ENCODE peak calls at places on chromosome 10, in four cellular contexts. J is GM12878, Q is K562, B is H1. O is an unnamed sample.

GRCh38 chr10:29104661-29105369 is 184.1 kb upstream of the LYZL1 start:
- DNase-seq in B (no peak), Q (no peak), J (no peak), O (peak)

GRCh38 chr10:79139124-79139835 is 70.5 kb downstream of the ZMIZ1 start:
- DNase-seq in Q (peak), J (no peak), B (no peak), O (no peak)

GRCh38 chr10:127234306-127234800 is 38.0 kb upstream of the INSYN2A start:
- DNase-seq in J (no peak), Q (no peak), B (no peak), O (no peak)

GRCh38 chr10:6065406-6065805 is 3.2 kb upstream of the IL2RA start:
- DNase-seq in J (no peak), Q (no peak), B (no peak), O (no peak)

GRCh38 chr10:122911889-122912484 is 1.6 kb downstream of the FAM24A start:
- DNase-seq in J (no peak), Q (peak), B (peak), O (peak)

GRCh38 chr10:89080660-89081059 is 90.1 kb downstream of the FAS start:
- DNase-seq in Q (no peak), B (no peak), J (no peak), O (no peak)

GRCh38 chr10:24866615-24867583 is 85.5 kb downstream of the PRTFDC1 start:
- DNase-seq in Q (peak), J (no peak), B (no peak), O (peak)

GRCh38 chr10:64537931-64538330 is 1016.7 kb downstream of the REEP3 start:
- DNase-seq in B (no peak), Q (no peak), J (no peak), O (no peak)

GRCh38 chr10:70981171-70981836 is 92.9 kb upstream of the PCBD1 start:
- DNase-seq in Q (no peak), J (no peak), B (no peak), O (no peak)
- TF ChIP-seq BRCA1 in Q (no peak), J (no peak), B (no peak), O (no peak)

DNA sequence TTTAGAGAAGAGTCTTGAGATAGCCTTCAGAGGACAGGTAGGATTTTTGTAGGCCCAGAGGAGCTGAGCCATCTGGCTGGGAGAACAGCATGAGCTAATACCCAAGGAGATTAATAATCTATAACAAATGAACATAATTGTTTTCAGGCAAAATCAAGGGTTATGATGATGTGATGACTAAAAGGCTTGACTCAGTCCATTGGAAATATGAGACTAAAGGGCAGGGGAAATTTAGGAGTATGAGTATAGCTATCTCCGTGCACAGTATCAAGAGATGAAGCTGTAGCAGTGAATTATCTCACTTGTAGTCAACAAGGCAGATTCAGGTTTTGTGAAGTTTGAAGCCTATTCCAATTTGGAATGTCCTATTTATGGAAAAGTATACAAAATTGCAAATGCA is 40.1 kb downstream of the CSTF2T start:
- DNase-seq in B (no peak), J (no peak), Q (no peak), O (no peak)
- TF ChIP-seq CREB1 in B (no peak), J (no peak), Q (no peak), O (no peak)

GRCh38 chr10:124205432-124205831 is 112.0 kb upstream of the CHST15 start:
- DNase-seq in J (no peak), B (no peak), Q (no peak), O (no peak)

GRCh38 chr10:124197301-124198148 is 104.1 kb upstream of the CHST15 start:
- DNase-seq in J (no peak), B (no peak), Q (no peak), O (no peak)

GRCh38 chr10:124196659-124197058 is 103.3 kb upstream of the CHST15 start:
- DNase-seq in B (no peak), J (no peak), Q (no peak), O (no peak)

GRCh38 chr10:124204726-124205125 is 111.3 kb upstream of the CHST15 start:
- DNase-seq in Q (no peak), B (no peak), J (no peak), O (no peak)

GRCh38 chr10:124200011-124200410 is 106.6 kb upstream of the CHST15 start:
- DNase-seq in Q (no peak), J (no peak), B (no peak), O (no peak)
- TF ChIP-seq BRCA1 in Q (no peak), J (no peak), B (no peak), O (no peak)

DNA sequence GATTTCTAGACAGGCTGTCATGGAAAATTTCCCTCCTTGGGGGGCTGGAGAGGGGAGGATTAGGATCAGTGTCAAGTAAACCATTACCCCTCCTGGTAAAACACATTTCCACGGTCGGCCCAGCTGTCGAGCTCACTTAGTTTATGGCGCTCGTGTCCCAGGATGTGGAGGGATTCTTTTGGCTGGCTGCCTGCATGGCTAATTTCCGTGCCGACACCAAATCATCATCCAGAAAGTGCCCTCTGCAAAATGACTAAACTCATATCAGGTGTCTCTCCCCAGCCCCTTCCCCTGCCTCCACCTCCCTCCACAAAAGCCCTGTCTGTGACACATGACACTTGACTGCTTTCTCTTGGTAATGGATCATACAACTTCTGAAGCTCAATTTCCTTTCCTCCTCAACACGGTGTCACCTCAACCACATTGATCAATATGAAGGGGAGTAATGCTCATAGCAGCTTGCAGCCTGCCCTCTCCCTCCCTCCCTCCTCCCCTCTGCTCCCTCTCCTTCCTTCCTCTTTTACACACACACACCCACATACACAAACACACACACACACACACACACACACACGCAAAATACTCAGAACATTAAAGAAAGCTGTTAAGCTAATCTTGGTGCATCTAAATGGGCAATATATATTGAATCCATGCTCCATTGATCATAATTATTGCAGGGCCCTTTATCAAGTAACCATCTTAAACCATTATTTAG is 122.3 kb downstream of the PRLHR start:
- DNase-seq in Q (no peak), B (no peak), J (no peak), O (no peak)
- TF ChIP-seq CREB1 in Q (no peak), B (no peak), J (no peak), O (no peak)

GRCh38 chr10:83522881-83523386 is 616.4 kb upstream of the GHITM start:
- DNase-seq in J (no peak), B (no peak), Q (no peak), O (no peak)
- TF ChIP-seq BRCA1 in J (no peak), B (no peak), Q (no peak), O (no peak)